ENCODE peak calls at places on chromosomes 11 and 22, in five cellular contexts. One of them, this sample, is unnamed.

GRCh38 chr22:29733362-29734322 is 13.8 kb downstream of the CABP7 start:
- DNase-seq in brain microvascular endothelial cell: no peak
- DNase-seq in neural crest cell: no peak
- DNase-seq in HFFc6: no peak
- DNase-seq in activated CD8-positive, alpha-beta T cell treated with anti-CD3 and anti-CD28 coated beads for 36 hours: no peak
- DNase-seq in this sample: peak

GRCh38 chr11:32843544-32843943 is 13.8 kb downstream of the PRRG4 start:
- DNase-seq in brain microvascular endothelial cell: no peak
- DNase-seq in neural crest cell: no peak
- DNase-seq in HFFc6: no peak
- DNase-seq in activated CD8-positive, alpha-beta T cell treated with anti-CD3 and anti-CD28 coated beads for 36 hours: no peak
- DNase-seq in this sample: no peak

GRCh38 chr11:45332486-45332934 is 46.4 kb upstream of the SYT13 start:
- DNase-seq in brain microvascular endothelial cell: peak
- DNase-seq in neural crest cell: peak
- DNase-seq in HFFc6: no peak
- DNase-seq in activated CD8-positive, alpha-beta T cell treated with anti-CD3 and anti-CD28 coated beads for 36 hours: peak
- DNase-seq in this sample: peak

GRCh38 chr11:17743808-17744119 is 9.2 kb downstream of the KCNC1 start:
- DNase-seq in brain microvascular endothelial cell: no peak
- DNase-seq in neural crest cell: no peak
- DNase-seq in HFFc6: peak
- DNase-seq in activated CD8-positive, alpha-beta T cell treated with anti-CD3 and anti-CD28 coated beads for 36 hours: no peak
- DNase-seq in this sample: no peak

GRCh38 chr22:29105468-29105867 is 32.6 kb downstream of the KREMEN1 start:
- DNase-seq in brain microvascular endothelial cell: no peak
- DNase-seq in neural crest cell: no peak
- DNase-seq in HFFc6: no peak
- DNase-seq in activated CD8-positive, alpha-beta T cell treated with anti-CD3 and anti-CD28 coated beads for 36 hours: no peak
- DNase-seq in this sample: no peak

GRCh38 chr11:13102865-13103539 is 93.9 kb downstream of the RASSF10 start:
- DNase-seq in brain microvascular endothelial cell: no peak
- DNase-seq in neural crest cell: no peak
- DNase-seq in HFFc6: no peak
- DNase-seq in activated CD8-positive, alpha-beta T cell treated with anti-CD3 and anti-CD28 coated beads for 36 hours: no peak
- DNase-seq in this sample: no peak

GRCh38 chr11:111982019-111982464 is 43.2 kb upstream of the DLAT start:
- DNase-seq in brain microvascular endothelial cell: peak
- DNase-seq in neural crest cell: no peak
- DNase-seq in HFFc6: peak
- DNase-seq in activated CD8-positive, alpha-beta T cell treated with anti-CD3 and anti-CD28 coated beads for 36 hours: peak
- DNase-seq in this sample: peak

GRCh38 chr11:42482822-42483221 is 829.0 kb upstream of the API5 start:
- DNase-seq in brain microvascular endothelial cell: no peak
- DNase-seq in neural crest cell: no peak
- DNase-seq in HFFc6: no peak
- DNase-seq in activated CD8-positive, alpha-beta T cell treated with anti-CD3 and anti-CD28 coated beads for 36 hours: no peak
- DNase-seq in this sample: no peak

GRCh38 chr11:124640660-124641059 is 18.0 kb downstream of the TBRG1 start:
- DNase-seq in brain microvascular endothelial cell: no peak
- DNase-seq in neural crest cell: no peak
- DNase-seq in HFFc6: no peak
- DNase-seq in activated CD8-positive, alpha-beta T cell treated with anti-CD3 and anti-CD28 coated beads for 36 hours: no peak
- DNase-seq in this sample: no peak

GRCh38 chr11:2816941-2817421 is 68.6 kb downstream of the CDKN1C start:
- DNase-seq in brain microvascular endothelial cell: peak
- DNase-seq in neural crest cell: no peak
- DNase-seq in HFFc6: peak
- DNase-seq in activated CD8-positive, alpha-beta T cell treated with anti-CD3 and anti-CD28 coated beads for 36 hours: no peak
- DNase-seq in this sample: no peak

GRCh38 chr11:32137263-32137662 is 46.4 kb downstream of the RCN1 start:
- DNase-seq in brain microvascular endothelial cell: peak
- DNase-seq in neural crest cell: no peak
- DNase-seq in HFFc6: peak
- DNase-seq in activated CD8-positive, alpha-beta T cell treated with anti-CD3 and anti-CD28 coated beads for 36 hours: no peak
- DNase-seq in this sample: no peak

GRCh38 chr11:78651136-78651775 is 76.6 kb upstream of the NARS2 start:
- DNase-seq in brain microvascular endothelial cell: no peak
- DNase-seq in neural crest cell: peak
- DNase-seq in HFFc6: no peak
- DNase-seq in activated CD8-positive, alpha-beta T cell treated with anti-CD3 and anti-CD28 coated beads for 36 hours: no peak
- DNase-seq in this sample: no peak

GRCh38 chr11:11571893-11572292 is 49.9 kb downstream of the GALNT18 start:
- DNase-seq in brain microvascular endothelial cell: no peak
- DNase-seq in neural crest cell: no peak
- DNase-seq in HFFc6: no peak
- DNase-seq in activated CD8-positive, alpha-beta T cell treated with anti-CD3 and anti-CD28 coated beads for 36 hours: no peak
- DNase-seq in this sample: no peak

GRCh38 chr22:18968011-18968749 is 32.1 kb upstream of the PRODH start:
- DNase-seq in brain microvascular endothelial cell: peak
- DNase-seq in neural crest cell: peak
- DNase-seq in HFFc6: peak
- DNase-seq in activated CD8-positive, alpha-beta T cell treated with anti-CD3 and anti-CD28 coated beads for 36 hours: peak
- DNase-seq in this sample: no peak

GRCh38 chr11:60985991-60986915 is 14.8 kb downstream of the CD6 start:
- DNase-seq in brain microvascular endothelial cell: peak
- DNase-seq in neural crest cell: no peak
- DNase-seq in HFFc6: peak
- DNase-seq in activated CD8-positive, alpha-beta T cell treated with anti-CD3 and anti-CD28 coated beads for 36 hours: peak
- DNase-seq in this sample: peak

GRCh38 chr11:10429526-10429925 is 25.5 kb upstream of the AMPD3 start:
- DNase-seq in brain microvascular endothelial cell: no peak
- DNase-seq in neural crest cell: no peak
- DNase-seq in HFFc6: no peak
- DNase-seq in activated CD8-positive, alpha-beta T cell treated with anti-CD3 and anti-CD28 coated beads for 36 hours: no peak
- DNase-seq in this sample: no peak

GRCh38 chr11:134512791-134513538 is 100.9 kb upstream of the B3GAT1 start:
- DNase-seq in brain microvascular endothelial cell: no peak
- DNase-seq in neural crest cell: no peak
- DNase-seq in HFFc6: no peak
- DNase-seq in activated CD8-positive, alpha-beta T cell treated with anti-CD3 and anti-CD28 coated beads for 36 hours: no peak
- DNase-seq in this sample: no peak

GRCh38 chr11:87879118-87879517 is 296.1 kb downstream of the RAB38 start:
- DNase-seq in brain microvascular endothelial cell: peak
- DNase-seq in neural crest cell: no peak
- DNase-seq in HFFc6: no peak
- DNase-seq in activated CD8-positive, alpha-beta T cell treated with anti-CD3 and anti-CD28 coated beads for 36 hours: no peak
- DNase-seq in this sample: no peak

GRCh38 chr11:121665211-121665838 is 212.6 kb upstream of the SORL1-AS1 start:
- DNase-seq in brain microvascular endothelial cell: no peak
- DNase-seq in neural crest cell: no peak
- DNase-seq in HFFc6: no peak
- DNase-seq in activated CD8-positive, alpha-beta T cell treated with anti-CD3 and anti-CD28 coated beads for 36 hours: no peak
- DNase-seq in this sample: no peak

GRCh38 chr11:125055107-125055715 is 7.9 kb upstream of the SLC37A2 start:
- DNase-seq in brain microvascular endothelial cell: no peak
- DNase-seq in neural crest cell: no peak
- DNase-seq in HFFc6: no peak
- DNase-seq in activated CD8-positive, alpha-beta T cell treated with anti-CD3 and anti-CD28 coated beads for 36 hours: no peak
- DNase-seq in this sample: no peak

GRCh38 chr11:3735827-3736226 is 61.5 kb downstream of the NUP98 start:
- DNase-seq in brain microvascular endothelial cell: peak
- DNase-seq in neural crest cell: no peak
- DNase-seq in HFFc6: no peak
- DNase-seq in activated CD8-positive, alpha-beta T cell treated with anti-CD3 and anti-CD28 coated beads for 36 hours: no peak
- DNase-seq in this sample: no peak

GRCh38 chr22:35726933-35727332 is 9.3 kb downstream of the APOL5 start:
- DNase-seq in brain microvascular endothelial cell: no peak
- DNase-seq in neural crest cell: no peak
- DNase-seq in HFFc6: no peak
- DNase-seq in activated CD8-positive, alpha-beta T cell treated with anti-CD3 and anti-CD28 coated beads for 36 hours: no peak
- DNase-seq in this sample: no peak

GRCh38 chr11:14417186-14417585 is 58.2 kb upstream of the RRAS2 start:
- DNase-seq in brain microvascular endothelial cell: no peak
- DNase-seq in neural crest cell: no peak
- DNase-seq in HFFc6: no peak
- DNase-seq in activated CD8-positive, alpha-beta T cell treated with anti-CD3 and anti-CD28 coated beads for 36 hours: no peak
- DNase-seq in this sample: no peak

GRCh38 chr11:96090711-96091110 is 166.8 kb upstream of the MTMR2 start:
- DNase-seq in brain microvascular endothelial cell: peak
- DNase-seq in neural crest cell: no peak
- DNase-seq in HFFc6: peak
- DNase-seq in activated CD8-positive, alpha-beta T cell treated with anti-CD3 and anti-CD28 coated beads for 36 hours: no peak
- DNase-seq in this sample: no peak

GRCh38 chr22:19291218-19291579 is 320 bp downstream of the CLTCL1 start:
- DNase-seq in brain microvascular endothelial cell: no peak
- DNase-seq in neural crest cell: peak
- DNase-seq in HFFc6: peak
- DNase-seq in activated CD8-positive, alpha-beta T cell treated with anti-CD3 and anti-CD28 coated beads for 36 hours: peak
- DNase-seq in this sample: peak

GRCh38 chr11:117199061-117199915 is at the start of gene TAGLN:
- DNase-seq in brain microvascular endothelial cell: peak
- DNase-seq in neural crest cell: peak
- DNase-seq in HFFc6: peak
- DNase-seq in activated CD8-positive, alpha-beta T cell treated with anti-CD3 and anti-CD28 coated beads for 36 hours: no peak
- DNase-seq in this sample: no peak

GRCh38 chr22:22400099-22400498 is 108.4 kb downstream of the ZNF280B start:
- DNase-seq in brain microvascular endothelial cell: no peak
- DNase-seq in neural crest cell: no peak
- DNase-seq in HFFc6: no peak
- DNase-seq in activated CD8-positive, alpha-beta T cell treated with anti-CD3 and anti-CD28 coated beads for 36 hours: no peak
- DNase-seq in this sample: no peak
- TF ChIP-seq CTCF in brain microvascular endothelial cell: no peak
- TF ChIP-seq CTCF in neural crest cell: no peak
- TF ChIP-seq CTCF in HFFc6: peak
- TF ChIP-seq CTCF in activated CD8-positive, alpha-beta T cell treated with anti-CD3 and anti-CD28 coated beads for 36 hours: no peak
- TF ChIP-seq CTCF in this sample: no peak

GRCh38 chr11:69729252-69729651 is 25.4 kb upstream of the FGF19 start:
- DNase-seq in brain microvascular endothelial cell: no peak
- DNase-seq in neural crest cell: no peak
- DNase-seq in HFFc6: no peak
- DNase-seq in activated CD8-positive, alpha-beta T cell treated with anti-CD3 and anti-CD28 coated beads for 36 hours: no peak
- DNase-seq in this sample: no peak
- TF ChIP-seq CTCF in brain microvascular endothelial cell: no peak
- TF ChIP-seq CTCF in neural crest cell: no peak
- TF ChIP-seq CTCF in HFFc6: no peak
- TF ChIP-seq CTCF in activated CD8-positive, alpha-beta T cell treated with anti-CD3 and anti-CD28 coated beads for 36 hours: no peak
- TF ChIP-seq CTCF in this sample: no peak

GRCh38 chr11:29135504-29135903 is 881.3 kb downstream of the KCNA4 start:
- DNase-seq in brain microvascular endothelial cell: peak
- DNase-seq in neural crest cell: no peak
- DNase-seq in HFFc6: peak
- DNase-seq in activated CD8-positive, alpha-beta T cell treated with anti-CD3 and anti-CD28 coated beads for 36 hours: no peak
- DNase-seq in this sample: no peak
- TF ChIP-seq CTCF in brain microvascular endothelial cell: no peak
- TF ChIP-seq CTCF in neural crest cell: no peak
- TF ChIP-seq CTCF in HFFc6: no peak
- TF ChIP-seq CTCF in activated CD8-positive, alpha-beta T cell treated with anti-CD3 and anti-CD28 coated beads for 36 hours: no peak
- TF ChIP-seq CTCF in this sample: no peak

GRCh38 chr11:102813484-102813883 is 15.5 kb upstream of the MMP1 start:
- DNase-seq in brain microvascular endothelial cell: no peak
- DNase-seq in neural crest cell: no peak
- DNase-seq in HFFc6: no peak
- DNase-seq in activated CD8-positive, alpha-beta T cell treated with anti-CD3 and anti-CD28 coated beads for 36 hours: no peak
- DNase-seq in this sample: no peak

GRCh38 chr11:102810943-102811528 is 13.1 kb upstream of the MMP1 start:
- DNase-seq in brain microvascular endothelial cell: peak
- DNase-seq in neural crest cell: peak
- DNase-seq in HFFc6: peak
- DNase-seq in activated CD8-positive, alpha-beta T cell treated with anti-CD3 and anti-CD28 coated beads for 36 hours: no peak
- DNase-seq in this sample: no peak

GRCh38 chr11:102812188-102812587 is 14.2 kb upstream of the MMP1 start:
- DNase-seq in brain microvascular endothelial cell: no peak
- DNase-seq in neural crest cell: no peak
- DNase-seq in HFFc6: no peak
- DNase-seq in activated CD8-positive, alpha-beta T cell treated with anti-CD3 and anti-CD28 coated beads for 36 hours: no peak
- DNase-seq in this sample: no peak

GRCh38 chr11:102806296-102806695 is 8.3 kb upstream of the MMP1 start:
- DNase-seq in brain microvascular endothelial cell: peak
- DNase-seq in neural crest cell: no peak
- DNase-seq in HFFc6: peak
- DNase-seq in activated CD8-positive, alpha-beta T cell treated with anti-CD3 and anti-CD28 coated beads for 36 hours: no peak
- DNase-seq in this sample: no peak

DNA sequence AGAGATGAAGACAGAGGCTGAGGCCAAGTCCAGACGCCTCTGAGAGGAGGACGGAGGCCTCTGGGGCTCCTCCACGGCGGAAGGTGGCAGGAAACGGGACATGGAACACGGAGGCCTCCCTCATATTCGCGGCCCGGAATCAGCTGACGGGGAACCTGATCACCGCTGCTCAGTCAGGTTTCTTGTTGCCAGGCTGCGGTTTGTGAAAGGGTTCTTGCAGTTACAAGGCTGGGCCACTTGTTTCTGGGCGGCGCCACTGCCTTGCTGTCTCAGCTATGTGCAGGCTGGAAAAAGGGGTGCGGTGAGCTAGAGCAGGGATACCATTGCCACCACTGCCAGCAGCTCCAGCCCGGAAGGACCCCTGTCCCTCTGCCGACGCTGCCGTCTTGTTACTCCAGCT is 10.0 kb upstream of the MMP1 start:
- DNase-seq in brain microvascular endothelial cell: peak
- DNase-seq in neural crest cell: peak
- DNase-seq in HFFc6: no peak
- DNase-seq in activated CD8-positive, alpha-beta T cell treated with anti-CD3 and anti-CD28 coated beads for 36 hours: peak
- DNase-seq in this sample: peak
- TF ChIP-seq CTCF in brain microvascular endothelial cell: peak
- TF ChIP-seq CTCF in neural crest cell: peak
- TF ChIP-seq CTCF in HFFc6: peak
- TF ChIP-seq CTCF in activated CD8-positive, alpha-beta T cell treated with anti-CD3 and anti-CD28 coated beads for 36 hours: no peak
- TF ChIP-seq CTCF in this sample: peak

GRCh38 chr11:56624661-56625110 is 10.0 kb upstream of the OR5M1 start:
- DNase-seq in brain microvascular endothelial cell: peak
- DNase-seq in neural crest cell: no peak
- DNase-seq in HFFc6: peak
- DNase-seq in activated CD8-positive, alpha-beta T cell treated with anti-CD3 and anti-CD28 coated beads for 36 hours: peak
- DNase-seq in this sample: peak
- TF ChIP-seq CTCF in brain microvascular endothelial cell: no peak
- TF ChIP-seq CTCF in neural crest cell: peak
- TF ChIP-seq CTCF in HFFc6: peak
- TF ChIP-seq CTCF in activated CD8-positive, alpha-beta T cell treated with anti-CD3 and anti-CD28 coated beads for 36 hours: no peak
- TF ChIP-seq CTCF in this sample: peak

This sample was measured in GM12865.